ENCODE peak calls at places on chromosome X, in six cellular contexts. M is lower leg skin, U is AG04450, K is HL-60, G is astrocyte of the cerebellum, T is tibial artery. O is an unnamed sample.

GRCh38 chrX:57899064-57899463 is 11.2 kb downstream of the ZXDA start:
- DNase-seq in M (no peak), U (no peak), K (no peak), G (no peak), T (no peak), O (no peak)

GRCh38 chrX:114675365-114675764 is 91.5 kb downstream of the HTR2C start:
- DNase-seq in M (no peak), U (no peak), K (no peak), G (peak), T (no peak), O (no peak)

GRCh38 chrX:102604327-102604726 is 5.0 kb downstream of the ARMCX5 start:
- DNase-seq in M (no peak), U (no peak), K (no peak), G (no peak), T (no peak), O (no peak)

GRCh38 chrX:2401590-2402360 is 99.0 kb downstream of the DHRSX start:
- DNase-seq in M (peak), U (no peak), K (no peak), G (peak), T (peak), O (no peak)

GRCh38 chrX:19833034-19833677 is 54.2 kb downstream of the SH3KBP1 start:
- DNase-seq in M (no peak), U (no peak), K (no peak), G (no peak), T (no peak), O (no peak)

GRCh38 chrX:13750204-13750603 is 15.7 kb downstream of the OFD1 start:
- DNase-seq in M (no peak), U (no peak), K (peak), G (peak), T (no peak), O (no peak)

GRCh38 chrX:76148753-76149152 is 24.1 kb upstream of the PBDC1 start:
- DNase-seq in M (no peak), U (no peak), K (peak), G (no peak), T (no peak), O (no peak)

GRCh38 chrX:15854080-15854655 is 445 bp downstream of the AP1S2 start:
- DNase-seq in M (peak), U (no peak), K (peak), G (no peak), T (peak), O (no peak)

GRCh38 chrX:15299945-15300851 is 15.2 kb downstream of the ASB11 start:
- DNase-seq in M (no peak), U (no peak), K (no peak), G (no peak), T (no peak), O (no peak)

GRCh38 chrX:38804481-38805293 is 3.4 kb downstream of the MID1IP1 start:
- DNase-seq in M (peak), U (no peak), K (no peak), G (no peak), T (peak), O (no peak)

GRCh38 chrX:44314259-44314734 is 29.2 kb downstream of the EFHC2 start:
- DNase-seq in M (no peak), U (peak), K (peak), G (no peak), T (no peak), O (no peak)

GRCh38 chrX:119516157-119516702 is 48.0 kb downstream of the SLC25A5 start:
- DNase-seq in M (no peak), U (peak), K (peak), G (peak), T (no peak), O (peak)

GRCh38 chrX:112846114-112846513 is 5.5 kb upstream of the AMOT start:
- DNase-seq in M (no peak), U (no peak), K (no peak), G (no peak), T (no peak), O (no peak)

GRCh38 chrX:130594453-130594916 is 192.7 kb downstream of the RBMX2 start:
- DNase-seq in M (no peak), U (no peak), K (no peak), G (no peak), T (no peak), O (no peak)

DNA sequence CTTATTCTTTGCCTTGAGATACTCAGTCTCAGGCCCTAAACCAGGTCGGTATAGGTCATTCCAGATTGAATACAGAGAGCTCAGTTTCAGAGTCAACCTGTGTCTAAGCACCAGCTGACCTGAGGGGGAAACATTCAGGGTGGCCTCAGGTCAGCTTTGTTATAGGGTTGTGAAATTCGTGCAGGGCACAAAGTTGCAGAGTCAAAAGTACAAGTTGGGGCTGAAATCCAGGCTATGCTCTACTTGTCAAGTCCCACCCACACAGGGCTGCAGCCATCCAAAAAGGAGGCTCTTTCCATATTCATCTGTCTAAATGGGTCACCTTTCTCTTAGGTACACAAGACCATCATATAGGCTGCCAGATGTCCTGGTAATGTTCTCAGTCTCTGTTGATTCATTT is 89.7 kb downstream of the ITIH6 start:
- DNase-seq in M (no peak), U (no peak), K (no peak), G (no peak), T (no peak), O (no peak)
- H3K4me3 ChIP-seq in M (no peak), U (no peak), K (no peak), G (no peak), T (no peak), O (no peak)

GRCh38 chrX:153884136-153885076 is 1.6 kb downstream of the L1CAM start:
- DNase-seq in M (no peak), U (no peak), K (no peak), G (no peak), T (no peak), O (no peak)
- H3K4me3 ChIP-seq in M (no peak), U (no peak), K (no peak), G (no peak), T (no peak), O (no peak)

DNA sequence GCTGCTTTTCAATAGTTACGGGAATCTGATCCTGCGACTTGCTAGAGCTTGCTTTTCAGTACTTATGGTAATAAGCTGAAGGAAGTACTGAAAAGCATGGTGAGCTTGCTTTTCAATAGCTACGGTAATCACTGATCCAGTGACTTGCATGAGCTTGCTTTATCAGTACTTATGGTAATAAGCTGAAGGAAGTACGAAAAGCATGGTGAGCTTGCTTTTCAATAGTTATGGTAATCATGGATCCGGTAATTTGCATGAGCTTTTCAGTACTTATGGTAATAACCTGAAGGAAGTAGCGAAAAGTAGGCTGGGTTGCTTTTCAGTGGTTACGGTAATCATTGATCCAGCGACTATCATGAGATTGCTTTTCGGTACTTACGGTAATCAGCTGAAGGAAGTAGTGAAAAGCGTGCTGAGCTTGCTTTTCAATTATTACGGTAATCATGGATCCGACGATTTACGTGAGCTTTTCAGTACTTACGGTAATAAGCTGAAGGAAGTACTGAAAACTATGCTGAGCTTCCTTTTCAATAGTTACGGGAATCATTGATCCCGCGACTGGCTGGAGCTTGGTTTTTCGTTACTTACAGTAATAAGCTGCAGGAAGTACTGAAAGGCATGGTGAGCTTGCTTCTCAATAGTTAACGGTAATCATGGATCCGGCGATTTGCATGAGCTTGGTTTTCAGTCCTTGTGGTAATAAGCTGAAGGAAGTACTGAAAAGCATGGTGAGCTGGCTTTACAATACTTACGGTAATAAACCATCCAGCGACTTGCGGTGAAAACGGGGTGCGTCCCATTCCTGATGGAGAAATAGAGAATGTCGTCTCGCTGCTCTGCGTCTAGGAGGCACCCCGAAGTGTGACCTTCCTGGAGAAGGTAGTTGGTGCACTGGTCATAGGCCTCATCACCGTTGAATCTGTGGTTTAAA is 6.5 kb downstream of the CRLF2 start:
- DNase-seq in M (peak), U (no peak), K (no peak), G (peak), T (no peak), O (peak)
- H3K4me3 ChIP-seq in M (no peak), U (no peak), K (no peak), G (peak), T (peak), O (peak)

GRCh38 chrX:139642241-139642927 is 65.6 kb downstream of the MCF2 start:
- DNase-seq in M (no peak), U (no peak), K (no peak), G (peak), T (no peak), O (no peak)
- H3K4me3 ChIP-seq in M (no peak), U (no peak), K (no peak), G (peak), T (no peak), O (no peak)

GRCh38 chrX:68833448-68833805 is 4.6 kb downstream of the EFNB1 start:
- DNase-seq in M (peak), U (no peak), K (no peak), G (no peak), T (no peak), O (no peak)

GRCh38 chrX:68835104-68835442 is 6.3 kb downstream of the EFNB1 start:
- DNase-seq in M (no peak), U (no peak), K (no peak), G (no peak), T (no peak), O (no peak)

GRCh38 chrX:68832516-68833447 is 4.0 kb downstream of the EFNB1 start:
- DNase-seq in M (peak), U (no peak), K (no peak), G (no peak), T (no peak), O (no peak)

GRCh38 chrX:68834371-68835103 is 5.7 kb downstream of the EFNB1 start:
- DNase-seq in M (peak), U (no peak), K (no peak), G (no peak), T (no peak), O (no peak)

GRCh38 chrX:68833855-68834331 is 5.1 kb downstream of the EFNB1 start:
- DNase-seq in M (peak), U (no peak), K (peak), G (no peak), T (no peak), O (no peak)
- H3K4me3 ChIP-seq in M (no peak), U (no peak), K (no peak), G (no peak), T (no peak), O (no peak)

DNA sequence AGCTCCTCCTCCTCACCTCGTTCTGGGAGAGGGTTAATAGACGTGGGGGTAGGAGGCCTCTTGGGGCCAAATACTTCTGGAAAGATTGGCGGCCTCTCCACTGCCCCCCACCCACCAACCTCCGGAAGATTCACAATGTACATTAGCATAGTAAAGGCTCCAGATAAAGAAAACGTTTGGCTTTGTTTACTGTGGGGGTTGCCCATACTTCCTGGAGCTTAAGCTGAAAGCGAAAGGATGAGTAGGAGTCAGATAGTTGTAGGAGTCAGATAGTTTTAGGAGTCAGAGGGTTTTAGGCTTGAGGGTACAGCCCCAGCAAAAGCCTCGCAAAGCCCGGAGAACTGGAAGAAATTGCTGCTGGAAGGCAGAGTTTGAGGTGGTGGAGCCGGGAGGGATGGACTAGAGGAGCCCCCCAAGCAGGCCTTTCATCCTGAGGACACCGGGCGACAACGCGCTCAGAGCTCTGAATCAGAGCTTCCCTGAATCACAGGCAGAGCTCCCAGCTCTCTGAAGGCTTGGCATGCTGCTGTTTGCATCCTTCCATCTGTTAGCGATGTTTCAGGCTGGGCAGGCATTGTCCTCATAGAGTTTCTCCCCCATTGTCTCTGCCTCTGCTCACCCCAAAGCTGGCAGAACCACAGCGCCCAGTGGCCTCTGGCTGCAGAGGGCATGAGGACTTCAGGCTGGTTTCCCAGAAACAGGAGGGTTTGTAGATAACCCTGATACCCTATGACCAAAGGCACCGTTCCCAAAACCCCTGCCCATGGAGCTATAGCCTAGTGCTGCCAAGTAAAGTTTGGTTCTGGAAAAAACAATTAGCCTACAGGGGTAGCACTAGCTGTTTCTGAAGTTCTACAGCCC is 280.7 kb downstream of the BCOR start:
- DNase-seq in M (no peak), U (no peak), K (no peak), G (no peak), T (no peak), O (no peak)
- H3K4me3 ChIP-seq in M (no peak), U (peak), K (no peak), G (no peak), T (no peak), O (no peak)